ENCODE peak calls at places on chromosomes 4 and X, in eight cellular contexts. S is DMS153; Q is HepG2; H is iPS-NIHi11; O is NCI-H345; P is mammary epithelial cell; Y is NCI-H1105; A is stimulated activated naive CD8-positive, alpha-beta T cell treated with anti-CD3 and anti-CD28 coated beads, Interleukin-15, Interleukin-2, amounts not matched to agents 100 U/mL and 50 U/mL, for 24 hours. R is an unnamed sample.

GRCh38 chr4:5082381-5082780 is 31.1 kb downstream of the STK32B start:
- DNase-seq in S (no peak), Q (no peak), H (no peak), O (no peak), P (peak; percentile 16), Y (no peak), A (no peak), R (no peak)

GRCh38 chrX:39416547-39417262 is 615.4 kb downstream of the MID1IP1 start:
- DNase-seq in S (no peak), Q (no peak), H (no peak), O (no peak), P (no peak), Y (no peak), A (no peak), R (no peak)

GRCh38 chr4:41866799-41867677 is 68.2 kb upstream of the TMEM33 start:
- DNase-seq in S (no peak), Q (no peak), H (peak; percentile 33), O (no peak), P (no peak), Y (no peak), A (no peak), R (no peak)

GRCh38 chrX:43655961-43656494 is at the start of gene MAOA:
- DNase-seq in S (no peak), Q (peak; percentile 18), H (peak; percentile 13), O (peak; percentile 38), P (no peak), Y (no peak), A (peak; percentile 43), R (no peak)

GRCh38 chr4:140556372-140557085 is 12.2 kb downstream of the UCP1 start:
- DNase-seq in S (no peak), Q (no peak), H (no peak), O (no peak), P (no peak), Y (no peak), A (peak; percentile 15), R (no peak)

GRCh38 chrX:143648705-143649104 is 12.8 kb upstream of the SLITRK4 start:
- DNase-seq in S (peak; percentile 43), Q (no peak), H (peak; percentile 13), O (no peak), P (no peak), Y (no peak), A (no peak), R (peak; percentile 67)

GRCh38 chr4:7435411-7436095 is 823 bp upstream of the PSAPL1 start:
- DNase-seq in S (no peak), Q (peak; percentile 44), H (no peak), O (no peak), P (no peak), Y (no peak), A (no peak), R (peak; percentile 23)

GRCh38 chr4:1210971-1211370 is 38.0 kb downstream of the CTBP1 start:
- DNase-seq in S (no peak), Q (no peak), H (no peak), O (no peak), P (no peak), Y (no peak), A (no peak), R (no peak)

GRCh38 chrX:13051529-13052172 is 7.2 kb upstream of the FAM9C start:
- DNase-seq in S (no peak), Q (no peak), H (no peak), O (no peak), P (no peak), Y (no peak), A (no peak), R (no peak)

GRCh38 chr4:73608677-73609594 is 11.3 kb downstream of the RASSF6 start:
- DNase-seq in S (peak; percentile 57), Q (peak; percentile 81), H (no peak), O (peak; percentile 13), P (peak; percentile 77), Y (peak; percentile 69), A (no peak), R (no peak)

GRCh38 chr4:11817088-11817487 is 388.4 kb upstream of the HS3ST1 start:
- DNase-seq in S (no peak), Q (no peak), H (no peak), O (no peak), P (no peak), Y (no peak), A (no peak), R (no peak)

GRCh38 chr4:16685536-16685935 is 212.9 kb downstream of the LDB2 start:
- DNase-seq in S (no peak), Q (no peak), H (no peak), O (no peak), P (no peak), Y (no peak), A (no peak), R (no peak)

GRCh38 chr4:76012388-76012801 is 5.1 kb upstream of the CXCL9 start:
- DNase-seq in S (no peak), Q (no peak), H (no peak), O (no peak), P (peak; percentile 17), Y (no peak), A (no peak), R (no peak)

GRCh38 chr4:45578874-45579273 is 545.0 kb downstream of the GABRG1 start:
- DNase-seq in S (no peak), Q (no peak), H (no peak), O (no peak), P (no peak), Y (no peak), A (no peak), R (no peak)

GRCh38 chr4:99683913-99684312 is 26.3 kb upstream of the C4orf54 start:
- DNase-seq in S (no peak), Q (no peak), H (no peak), O (no peak), P (no peak), Y (no peak), A (no peak), R (no peak)

GRCh38 chr4:88144866-88145300 is 13.6 kb downstream of the ABCG2 start:
- DNase-seq in S (no peak), Q (no peak), H (no peak), O (no peak), P (no peak), Y (no peak), A (no peak), R (peak; percentile 99)

GRCh38 chr4:36243355-36244256 is 708 bp downstream of the ARAP2 start:
- DNase-seq in S (no peak), Q (no peak), H (peak; percentile 47), O (peak; percentile 52), P (peak; percentile 61), Y (peak; percentile 56), A (peak; percentile 63), R (peak; percentile 66)

GRCh38 chr4:73705056-73705432 is 35.3 kb upstream of the CXCL8 start:
- DNase-seq in S (no peak), Q (no peak), H (peak; percentile 18), O (no peak), P (peak; percentile 80), Y (no peak), A (no peak), R (no peak)

GRCh38 chr4:169765845-169766244 is 8.1 kb upstream of the HPF1 start:
- DNase-seq in S (no peak), Q (no peak), H (no peak), O (no peak), P (no peak), Y (no peak), A (no peak), R (peak; percentile 46)

GRCh38 chrX:37926700-37927099 is 79.3 kb upstream of the DYNLT3 start:
- DNase-seq in S (no peak), Q (peak; percentile 25), H (peak; percentile 15), O (peak; percentile 39), P (no peak), Y (peak; percentile 16), A (no peak), R (no peak)

R was measured in trophoblast cell.